ENCODE peak calls at places on chromosomes 1 and 21, in five cellular contexts. X is brain microvascular endothelial cell, S is lower lobe of right lung, N is fibroblast of pulmonary artery, V is left ventricle myocardium inferior. P is an unnamed sample.

GRCh38 chr1:221494670-221495069 is 247.2 kb downstream of the DUSP10 start:
- DNase-seq in X (peak; percentile 11), S (no peak), N (peak; percentile 36), V (no peak), P (no peak)

GRCh38 chr1:181208967-181209366 is 120.5 kb downstream of the IER5 start:
- DNase-seq in X (no peak), S (no peak), N (no peak), V (no peak), P (no peak)

GRCh38 chr1:35507947-35508346 is 49.3 kb downstream of the KIAA0319L start:
- DNase-seq in X (no peak), S (no peak), N (no peak), V (no peak), P (no peak)

GRCh38 chr21:36699026-36699545 is at the start of gene SIM2:
- DNase-seq in X (no peak), S (no peak), N (peak; percentile 26), V (no peak), P (peak; percentile 25)

GRCh38 chr1:110227774-110228173 is 17.7 kb downstream of the KCNC4 start:
- DNase-seq in X (no peak), S (no peak), N (no peak), V (no peak), P (no peak)

GRCh38 chr21:36456714-36457399 is 23.1 kb downstream of the CLDN14 start:
- DNase-seq in X (no peak), S (no peak), N (peak; percentile 67), V (no peak), P (no peak)

GRCh38 chr1:23384312-23385058 is 14.8 kb upstream of the ZNF436 start:
- DNase-seq in X (peak; percentile 76), S (no peak), N (peak; percentile 84), V (no peak), P (no peak)

GRCh38 chr1:3671371-3672180 is 19.3 kb downstream of the TP73 start:
- DNase-seq in X (peak; percentile 26), S (peak; percentile 50), N (no peak), V (peak; percentile 10), P (no peak)

GRCh38 chr1:31380181-31380580 is 7.3 kb upstream of the FABP3 start:
- DNase-seq in X (no peak), S (no peak), N (no peak), V (no peak), P (no peak)

GRCh38 chr1:40673452-40673851 is 8.0 kb upstream of the RIMS3 start:
- DNase-seq in X (no peak), S (no peak), N (no peak), V (no peak), P (no peak)

GRCh38 chr1:48127735-48128685 is 94.5 kb upstream of the SLC5A9 start:
- DNase-seq in X (no peak), S (no peak), N (no peak), V (no peak), P (no peak)

GRCh38 chr21:46304955-46305354 is 18.7 kb downstream of the C21orf58 start:
- DNase-seq in X (no peak), S (no peak), N (no peak), V (no peak), P (no peak)

GRCh38 chr1:154614887-154615286 is 6.9 kb upstream of the ADAR start:
- DNase-seq in X (no peak), S (no peak), N (no peak), V (no peak), P (no peak)

GRCh38 chr1:5768014-5768413 is 224.2 kb downstream of the NPHP4 start:
- DNase-seq in X (no peak), S (no peak), N (no peak), V (no peak), P (no peak)

GRCh38 chr1:55844322-55844721 is 629.2 kb upstream of the USP24 start:
- DNase-seq in X (no peak), S (no peak), N (no peak), V (no peak), P (no peak)

GRCh38 chr1:55848906-55849305 is 633.7 kb upstream of the USP24 start:
- DNase-seq in X (peak; percentile 12), S (no peak), N (peak; percentile 56), V (no peak), P (no peak)
- TF ChIP-seq CTCF in X (peak; percentile 50), S (no peak), N (peak; percentile 40), V (peak; percentile 8), P (no peak)

GRCh38 chr21:32383812-32384211 is 9.0 kb downstream of the URB1 start:
- DNase-seq in X (no peak), S (no peak), N (no peak), V (no peak), P (no peak)
- TF ChIP-seq CTCF in X (no peak), S (no peak), N (no peak), V (peak; percentile 22), P (no peak)

GRCh38 chr1:43841511-43841910 is 92.1 kb upstream of the ARTN start:
- DNase-seq in X (no peak), S (no peak), N (no peak), V (no peak), P (no peak)

GRCh38 chr1:43842099-43842498 is 91.5 kb upstream of the ARTN start:
- DNase-seq in X (no peak), S (no peak), N (no peak), V (no peak), P (no peak)

GRCh38 chr1:43844114-43844513 is 89.5 kb upstream of the ARTN start:
- DNase-seq in X (no peak), S (no peak), N (no peak), V (no peak), P (no peak)

GRCh38 chr1:43847290-43847689 is 86.3 kb upstream of the ARTN start:
- DNase-seq in X (no peak), S (no peak), N (no peak), V (no peak), P (no peak)

GRCh38 chr1:43843684-43844083 is 89.9 kb upstream of the ARTN start:
- DNase-seq in X (no peak), S (no peak), N (no peak), V (no peak), P (no peak)
- TF ChIP-seq CTCF in X (no peak), S (no peak), N (no peak), V (no peak), P (no peak)

GRCh38 chr1:29245876-29246275 is 9.6 kb downstream of the PTPRU start:
- DNase-seq in X (peak; percentile 38), S (no peak), N (peak; percentile 67), V (no peak), P (no peak)
- TF ChIP-seq CTCF in X (peak; percentile 75), S (peak; percentile 26), N (peak; percentile 42), V (peak; percentile 46), P (peak; percentile 37)

P was measured in neural crest cell.